ENCODE peak calls at places on chromosomes 11 and 22, in nine cellular contexts. One of them, this sample, is unnamed.

GRCh38 chr11:13955971-13956421 is 6.5 kb upstream of the SPON1 start:
- DNase-seq in heart right ventricle: no peak
- DNase-seq in SW 1271: no peak
- DNase-seq in ACHN: peak; percentile 55
- DNase-seq in fibroblast of villous mesenchyme: peak; percentile 73
- DNase-seq in RWPE1: peak; percentile 34
- DNase-seq in HEK293T: peak; percentile 53
- DNase-seq in GM23338: peak; percentile 84
- DNase-seq in lung: peak; percentile 56
- DNase-seq in this sample: peak; percentile 53

GRCh38 chr11:45079075-45079444 is 67.4 kb upstream of the PRDM11 start:
- DNase-seq in heart right ventricle: no peak
- DNase-seq in SW 1271: no peak
- DNase-seq in ACHN: no peak
- DNase-seq in fibroblast of villous mesenchyme: peak; percentile 22
- DNase-seq in RWPE1: no peak
- DNase-seq in HEK293T: no peak
- DNase-seq in GM23338: no peak
- DNase-seq in lung: no peak
- DNase-seq in this sample: no peak

GRCh38 chr11:76629853-76630599 is 40.5 kb downstream of the LRRC32 start:
- DNase-seq in heart right ventricle: peak; percentile 74
- DNase-seq in SW 1271: no peak
- DNase-seq in ACHN: no peak
- DNase-seq in fibroblast of villous mesenchyme: peak; percentile 93
- DNase-seq in RWPE1: no peak
- DNase-seq in HEK293T: no peak
- DNase-seq in GM23338: peak; percentile 37
- DNase-seq in lung: peak; percentile 58
- DNase-seq in this sample: peak; percentile 77

GRCh38 chr22:37193629-37194191 is 5.7 kb upstream of the C1QTNF6 start:
- DNase-seq in heart right ventricle: no peak
- DNase-seq in SW 1271: no peak
- DNase-seq in ACHN: no peak
- DNase-seq in fibroblast of villous mesenchyme: peak; percentile 83
- DNase-seq in RWPE1: no peak
- DNase-seq in HEK293T: no peak
- DNase-seq in GM23338: no peak
- DNase-seq in lung: no peak
- DNase-seq in this sample: peak; percentile 12

GRCh38 chr11:65576867-65577755 is 1.3 kb downstream of the EHBP1L1 start:
- DNase-seq in heart right ventricle: peak; percentile 61
- DNase-seq in SW 1271: no peak
- DNase-seq in ACHN: peak; percentile 81
- DNase-seq in fibroblast of villous mesenchyme: peak; percentile 75
- DNase-seq in RWPE1: peak; percentile 91
- DNase-seq in HEK293T: no peak
- DNase-seq in GM23338: no peak
- DNase-seq in lung: no peak
- DNase-seq in this sample: peak; percentile 62

GRCh38 chr22:23113847-23114720 is 27.7 kb downstream of the RSPH14 start:
- DNase-seq in heart right ventricle: no peak
- DNase-seq in SW 1271: no peak
- DNase-seq in ACHN: no peak
- DNase-seq in fibroblast of villous mesenchyme: no peak
- DNase-seq in RWPE1: no peak
- DNase-seq in HEK293T: no peak
- DNase-seq in GM23338: no peak
- DNase-seq in lung: no peak
- DNase-seq in this sample: no peak

GRCh38 chr22:47295226-47295901 is 532.9 kb downstream of the TBC1D22A start:
- DNase-seq in heart right ventricle: no peak
- DNase-seq in SW 1271: no peak
- DNase-seq in ACHN: no peak
- DNase-seq in fibroblast of villous mesenchyme: no peak
- DNase-seq in RWPE1: no peak
- DNase-seq in HEK293T: no peak
- DNase-seq in GM23338: no peak
- DNase-seq in lung: no peak
- DNase-seq in this sample: no peak

GRCh38 chr11:96309643-96310017 is 33.4 kb downstream of the MAML2 start:
- DNase-seq in heart right ventricle: no peak
- DNase-seq in SW 1271: no peak
- DNase-seq in ACHN: no peak
- DNase-seq in fibroblast of villous mesenchyme: no peak
- DNase-seq in RWPE1: no peak
- DNase-seq in HEK293T: no peak
- DNase-seq in GM23338: no peak
- DNase-seq in lung: no peak
- DNase-seq in this sample: no peak

GRCh38 chr22:32080904-32081303 is 37.8 kb downstream of the SLC5A1 start:
- DNase-seq in heart right ventricle: no peak
- DNase-seq in SW 1271: no peak
- DNase-seq in ACHN: peak; percentile 62
- DNase-seq in fibroblast of villous mesenchyme: peak; percentile 59
- DNase-seq in RWPE1: peak; percentile 64
- DNase-seq in HEK293T: peak; percentile 71
- DNase-seq in GM23338: peak; percentile 84
- DNase-seq in lung: no peak
- DNase-seq in this sample: peak; percentile 56

GRCh38 chr11:69383946-69384547 is 90.1 kb downstream of the MYEOV start:
- DNase-seq in heart right ventricle: no peak
- DNase-seq in SW 1271: no peak
- DNase-seq in ACHN: no peak
- DNase-seq in fibroblast of villous mesenchyme: no peak
- DNase-seq in RWPE1: no peak
- DNase-seq in HEK293T: no peak
- DNase-seq in GM23338: no peak
- DNase-seq in lung: no peak
- DNase-seq in this sample: no peak

GRCh38 chr22:44583854-44584253 is 85.8 kb upstream of the RTL6 start:
- DNase-seq in heart right ventricle: no peak
- DNase-seq in SW 1271: no peak
- DNase-seq in ACHN: no peak
- DNase-seq in fibroblast of villous mesenchyme: no peak
- DNase-seq in RWPE1: no peak
- DNase-seq in HEK293T: no peak
- DNase-seq in GM23338: peak; percentile 36
- DNase-seq in lung: no peak
- DNase-seq in this sample: no peak

GRCh38 chr22:38214248-38215056 is 12.7 kb downstream of the MAFF start:
- DNase-seq in heart right ventricle: peak; percentile 77
- DNase-seq in SW 1271: no peak
- DNase-seq in ACHN: no peak
- DNase-seq in fibroblast of villous mesenchyme: peak; percentile 80
- DNase-seq in RWPE1: no peak
- DNase-seq in HEK293T: peak; percentile 100
- DNase-seq in GM23338: peak; percentile 92
- DNase-seq in lung: peak; percentile 63
- DNase-seq in this sample: peak; percentile 61

GRCh38 chr11:103623933-103624332 is 412.5 kb upstream of the DDI1 start:
- DNase-seq in heart right ventricle: no peak
- DNase-seq in SW 1271: no peak
- DNase-seq in ACHN: no peak
- DNase-seq in fibroblast of villous mesenchyme: no peak
- DNase-seq in RWPE1: no peak
- DNase-seq in HEK293T: no peak
- DNase-seq in GM23338: no peak
- DNase-seq in lung: no peak
- DNase-seq in this sample: no peak

GRCh38 chr22:41833369-41834004 is 582 bp downstream of the SREBF2 start:
- DNase-seq in heart right ventricle: peak; percentile 44
- DNase-seq in SW 1271: no peak
- DNase-seq in ACHN: peak; percentile 28
- DNase-seq in fibroblast of villous mesenchyme: peak; percentile 45
- DNase-seq in RWPE1: no peak
- DNase-seq in HEK293T: peak; percentile 35
- DNase-seq in GM23338: peak; percentile 60
- DNase-seq in lung: peak; percentile 47
- DNase-seq in this sample: no peak

GRCh38 chr11:14578551-14578956 is 58.4 kb upstream of the PSMA1 start:
- DNase-seq in heart right ventricle: no peak
- DNase-seq in SW 1271: no peak
- DNase-seq in ACHN: no peak
- DNase-seq in fibroblast of villous mesenchyme: peak; percentile 85
- DNase-seq in RWPE1: no peak
- DNase-seq in HEK293T: no peak
- DNase-seq in GM23338: no peak
- DNase-seq in lung: peak; percentile 30
- DNase-seq in this sample: peak; percentile 81

GRCh38 chr11:2777871-2778629 is 78.3 kb upstream of the KCNQ1OT1 start:
- DNase-seq in heart right ventricle: no peak
- DNase-seq in SW 1271: no peak
- DNase-seq in ACHN: no peak
- DNase-seq in fibroblast of villous mesenchyme: no peak
- DNase-seq in RWPE1: no peak
- DNase-seq in HEK293T: no peak
- DNase-seq in GM23338: no peak
- DNase-seq in lung: peak; percentile 28
- DNase-seq in this sample: no peak

GRCh38 chr11:69014084-69014935 is 1.3 kb upstream of the MRGPRF start:
- DNase-seq in heart right ventricle: peak; percentile 80
- DNase-seq in SW 1271: no peak
- DNase-seq in ACHN: no peak
- DNase-seq in fibroblast of villous mesenchyme: peak; percentile 95
- DNase-seq in RWPE1: no peak
- DNase-seq in HEK293T: no peak
- DNase-seq in GM23338: peak; percentile 36
- DNase-seq in lung: no peak
- DNase-seq in this sample: no peak

This sample was measured in amniotic epithelial cell.